ENCODE peak calls at places on chromosomes 16 and 17, in nine cellular contexts. G is transverse colon, U is IMR-90, X is stomach, S is activated B cell treated with CpG ODN at 0.5 μM for 24 hours, D is cardiac fibroblast, K is mucosa of descending colon, Q is AG09309, N is GM20000. V is an unnamed sample.

GRCh38 chr16:65071371-65072311 is 50.2 kb downstream of the CDH11 start:
- DNase-seq in G (peak; percentile 12), U (peak; percentile 64), X (no peak), S (no peak), D (peak; percentile 29), K (no peak), Q (no peak), N (no peak), V (no peak)

GRCh38 chr17:78617371-78618061 is 40.3 kb upstream of the DNAH17 start:
- DNase-seq in G (no peak), U (no peak), X (no peak), S (no peak), D (no peak), K (no peak), Q (no peak), N (no peak), V (no peak)

GRCh38 chr16:55569025-55569424 is 2.5 kb downstream of the CAPNS2 start:
- DNase-seq in G (no peak), U (peak; percentile 24), X (no peak), S (no peak), D (peak; percentile 77), K (no peak), Q (peak; percentile 8), N (no peak), V (no peak)

GRCh38 chr17:55072910-55073309 is 104.3 kb downstream of the STXBP4 start:
- DNase-seq in G (no peak), U (peak; percentile 13), X (no peak), S (no peak), D (no peak), K (no peak), Q (no peak), N (no peak), V (no peak)

GRCh38 chr16:52581530-52581929 is 34.6 kb upstream of the TOX3 start:
- DNase-seq in G (no peak), U (no peak), X (no peak), S (no peak), D (no peak), K (no peak), Q (no peak), N (no peak), V (no peak)

GRCh38 chr17:57045868-57046671 is 39.0 kb upstream of the AKAP1 start:
- DNase-seq in G (peak; percentile 52), U (no peak), X (peak; percentile 70), S (peak; percentile 36), D (no peak), K (no peak), Q (no peak), N (peak; percentile 79), V (peak; percentile 56)

GRCh38 chr17:64355536-64356303 is 34.9 kb downstream of the PECAM1 start:
- DNase-seq in G (no peak), U (peak; percentile 43), X (no peak), S (no peak), D (peak; percentile 64), K (no peak), Q (no peak), N (no peak), V (peak; percentile 54)

GRCh38 chr17:44919885-44920564 is 4.7 kb upstream of the GFAP start:
- DNase-seq in G (peak; percentile 79), U (peak; percentile 80), X (peak; percentile 83), S (peak; percentile 42), D (peak; percentile 90), K (peak; percentile 82), Q (peak; percentile 37), N (peak; percentile 92), V (peak; percentile 83)

GRCh38 chr17:75110307-75110937 is 653 bp downstream of the ARMC7 start:
- DNase-seq in G (peak; percentile 51), U (no peak), X (peak; percentile 47), S (no peak), D (peak; percentile 22), K (peak; percentile 57), Q (no peak), N (no peak), V (peak; percentile 44)

GRCh38 chr17:75109047-75109406 is 742 bp upstream of the ARMC7 start:
- DNase-seq in G (no peak), U (no peak), X (no peak), S (no peak), D (no peak), K (peak; percentile 28), Q (no peak), N (no peak), V (peak; percentile 40)

GRCh38 chr17:75111777-75112176 is 2.0 kb downstream of the ARMC7 start:
- DNase-seq in G (no peak), U (no peak), X (no peak), S (no peak), D (no peak), K (no peak), Q (no peak), N (no peak), V (no peak)

GRCh38 chr17:75108193-75108592 is 1.6 kb upstream of the ARMC7 start:
- DNase-seq in G (no peak), U (no peak), X (no peak), S (no peak), D (no peak), K (no peak), Q (no peak), N (no peak), V (no peak)

DNA sequence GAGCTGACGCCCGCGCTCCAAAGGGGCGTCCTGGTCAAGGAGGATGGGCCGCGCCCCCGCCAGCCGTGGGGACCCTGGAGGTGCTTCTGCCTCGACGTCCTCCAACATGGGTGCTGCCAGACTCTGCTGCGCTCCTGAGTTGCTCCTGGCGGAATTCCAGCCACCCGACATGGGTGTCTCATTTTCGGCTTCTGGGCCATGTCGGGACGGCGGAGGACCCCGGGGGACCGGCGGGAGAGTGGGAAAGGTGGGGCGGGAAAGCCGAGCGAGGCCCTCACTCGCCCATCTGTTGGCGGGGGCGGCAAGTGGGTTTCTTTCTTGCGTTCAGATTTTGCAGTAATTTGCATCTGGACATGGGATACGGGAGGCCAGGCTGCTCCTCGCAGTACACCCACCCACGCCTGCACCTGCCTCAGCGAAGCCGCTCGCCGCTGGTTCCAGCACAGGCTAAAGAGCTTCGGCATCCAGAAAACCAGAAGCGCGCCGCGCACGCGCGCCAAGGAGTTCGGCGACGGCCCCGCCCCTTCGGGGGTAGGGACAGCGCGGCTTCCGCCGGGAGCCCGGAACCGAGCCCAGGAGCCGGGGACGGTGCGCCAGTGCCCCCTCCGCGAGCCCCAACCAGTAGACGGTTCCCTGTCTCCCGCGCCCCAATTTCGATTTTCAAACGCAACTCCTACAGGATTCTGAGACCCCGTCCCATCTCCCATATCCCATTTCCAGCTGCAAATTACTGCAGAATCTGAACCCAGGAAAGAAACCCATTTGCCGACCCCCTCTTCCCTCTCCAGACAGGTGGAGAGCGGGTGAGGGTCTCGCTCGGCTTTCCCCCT is at the start of gene ARMC7:
- DNase-seq in G (peak; percentile 95), U (peak; percentile 77), X (peak; percentile 95), S (peak; percentile 91), D (peak; percentile 83), K (peak; percentile 96), Q (no peak), N (peak; percentile 95), V (peak; percentile 91)
- TF ChIP-seq CTCF in G (no peak), U (no peak), X (no peak), S (no peak), D (no peak), K (no peak), Q (no peak), N (no peak), V (no peak)

DNA sequence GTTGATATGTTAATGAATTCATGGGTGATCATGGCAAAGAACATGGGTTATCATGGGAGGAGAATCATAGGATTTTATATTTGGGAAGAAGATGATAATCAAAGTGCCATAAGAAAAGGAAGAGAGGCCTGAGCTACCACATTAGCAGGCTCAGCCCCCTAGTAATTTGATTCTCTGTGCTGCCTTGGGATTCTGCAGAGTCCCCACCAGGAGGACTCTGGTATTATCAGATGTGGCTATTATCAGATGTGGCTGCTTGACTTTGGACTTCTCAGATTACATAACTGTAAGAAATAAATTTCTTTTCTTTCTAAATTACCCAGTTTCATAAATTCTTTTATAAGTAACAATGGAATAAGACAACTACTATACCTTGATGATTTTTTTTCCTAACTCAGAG is 137.6 kb downstream of the ITFG1 start:
- DNase-seq in G (no peak), U (no peak), X (no peak), S (no peak), D (no peak), K (no peak), Q (no peak), N (no peak), V (no peak)
- TF ChIP-seq CTCF in G (no peak), U (peak; percentile 4), X (no peak), S (no peak), D (no peak), K (no peak), Q (no peak), N (no peak), V (no peak)

GRCh38 chr17:73621685-73622084 is 22.6 kb downstream of the SDK2 start:
- DNase-seq in G (no peak), U (no peak), X (no peak), S (no peak), D (no peak), K (no peak), Q (no peak), N (no peak), V (no peak)

GRCh38 chr17:73622381-73622780 is 21.9 kb downstream of the SDK2 start:
- DNase-seq in G (no peak), U (no peak), X (no peak), S (no peak), D (no peak), K (no peak), Q (no peak), N (no peak), V (no peak)

GRCh38 chr17:73625006-73625405 is 19.2 kb downstream of the SDK2 start:
- DNase-seq in G (no peak), U (no peak), X (no peak), S (no peak), D (no peak), K (no peak), Q (no peak), N (no peak), V (no peak)

GRCh38 chr17:73624496-73624988 is 19.7 kb downstream of the SDK2 start:
- DNase-seq in G (no peak), U (no peak), X (no peak), S (no peak), D (no peak), K (no peak), Q (no peak), N (no peak), V (no peak)

GRCh38 chr17:73623247-73623646 is 21.0 kb downstream of the SDK2 start:
- DNase-seq in G (no peak), U (no peak), X (no peak), S (no peak), D (no peak), K (no peak), Q (no peak), N (no peak), V (no peak)
- TF ChIP-seq CTCF in G (no peak), U (no peak), X (no peak), S (no peak), D (no peak), K (no peak), Q (no peak), N (no peak), V (no peak)

DNA sequence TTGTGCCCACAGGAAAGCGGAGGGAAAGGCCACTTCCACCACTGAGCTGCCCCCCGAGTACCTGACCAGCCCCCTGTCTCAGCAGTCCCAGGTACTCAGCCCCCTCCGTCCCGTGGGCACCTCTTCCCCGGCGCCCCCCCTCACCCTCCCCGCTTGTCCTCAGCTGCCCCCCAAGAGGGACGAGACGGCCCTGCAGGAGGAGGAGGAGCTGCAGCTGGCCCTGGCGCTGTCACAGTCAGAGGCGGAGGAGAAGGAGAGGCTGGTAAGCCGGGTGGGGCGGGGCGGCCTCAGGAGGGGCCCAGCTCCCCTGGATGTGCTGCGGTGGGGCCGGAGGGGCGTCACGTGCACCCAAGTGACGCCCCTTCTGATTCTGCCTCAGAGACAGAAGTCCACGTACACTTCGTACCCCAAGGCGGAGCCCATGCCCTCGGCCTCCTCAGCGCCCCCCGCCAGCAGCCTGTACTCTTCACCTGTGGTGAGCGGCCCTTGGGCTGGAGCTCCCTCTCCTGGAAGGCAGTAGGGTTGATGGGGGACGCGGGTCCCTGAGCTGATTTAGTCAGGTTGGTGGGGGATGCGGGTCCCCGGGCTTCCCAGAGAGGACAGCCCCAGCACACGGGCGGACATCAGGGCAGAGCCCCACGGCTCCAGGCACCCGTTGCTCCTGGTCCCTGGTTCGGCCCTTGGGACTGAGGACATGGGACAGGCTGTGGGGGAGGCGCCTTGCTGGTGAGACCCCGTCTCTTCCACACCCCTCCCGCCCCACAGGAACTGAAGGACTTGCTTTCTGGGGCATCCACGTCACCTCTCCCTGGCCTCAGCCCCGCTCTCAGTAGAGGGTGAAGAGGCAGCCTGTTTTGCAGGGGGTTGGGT is 9.4 kb upstream of the MRPL12 start:
- DNase-seq in G (no peak), U (no peak), X (no peak), S (no peak), D (no peak), K (no peak), Q (no peak), N (no peak), V (no peak)
- TF ChIP-seq CTCF in G (no peak), U (no peak), X (no peak), S (no peak), D (no peak), K (no peak), Q (no peak), N (no peak), V (no peak)

V was measured in activated CD8-positive, alpha-beta T cell treated with anti-CD3 and anti-CD28 coated beads for 36 hours.